ENCODE peak calls at places on chromosomes 13 and 19, in eight cellular contexts. L, G, U, J, M, K, Z and D are unnamed samples.

GRCh38 chr19:1855040-1855827 is 7.0 kb upstream of the REXO1 start:
- DNase-seq in M (peak; percentile 96), K (peak; percentile 85), J (peak; percentile 94), Z (peak; percentile 89), G (peak; percentile 97), L (peak; percentile 77), U (no peak), D (peak; percentile 80)

GRCh38 chr19:12784871-12785430 is 6.3 kb upstream of the JUNB start:
- DNase-seq in M (no peak), U (no peak), J (no peak), K (peak; percentile 26), L (no peak), Z (peak; percentile 36), G (no peak), D (no peak)

GRCh38 chr19:1608414-1609391 is 3.4 kb upstream of the UQCR11 start:
- DNase-seq in G (no peak), L (no peak), U (no peak), M (no peak), K (no peak), J (no peak), Z (no peak), D (no peak)

GRCh38 chr13:105087941-105088340 is 1447.5 kb downstream of the EFNB2 start:
- DNase-seq in J (no peak), G (no peak), U (no peak), M (no peak), K (no peak), Z (no peak), L (no peak), D (no peak)

GRCh38 chr13:103573446-103573845 is 507.2 kb upstream of the SLC10A2 start:
- DNase-seq in Z (no peak), J (peak; percentile 48), K (no peak), U (no peak), M (no peak), L (no peak), G (no peak), D (no peak)

GRCh38 chr19:55225415-55225958 is 3.1 kb downstream of the TMEM86B start:
- DNase-seq in J (no peak), Z (no peak), K (no peak), G (no peak), L (no peak), M (no peak), U (no peak), D (no peak)

GRCh38 chr13:29722415-29722814 is 126.9 kb upstream of the SLC7A1 start:
- DNase-seq in K (no peak), M (no peak), G (no peak), L (no peak), Z (no peak), U (no peak), J (no peak), D (no peak)

GRCh38 chr19:42311612-42312160 is 1.4 kb upstream of the TMEM145 start:
- DNase-seq in K (no peak), Z (no peak), U (no peak), G (no peak), L (no peak), M (no peak), J (no peak), D (no peak)

GRCh38 chr13:104140557-104140956 is 1074.3 kb upstream of the SLC10A2 start:
- DNase-seq in G (no peak), Z (no peak), J (no peak), M (no peak), U (no peak), L (no peak), K (no peak), D (no peak)

GRCh38 chr13:32187651-32188050 is 127.5 kb downstream of the ZAR1L start:
- DNase-seq in J (no peak), K (no peak), U (no peak), M (no peak), L (no peak), G (no peak), Z (no peak), D (no peak)

GRCh38 chr13:23610187-23610576 is 40.0 kb downstream of the TNFRSF19 start:
- DNase-seq in K (peak; percentile 35), U (no peak), J (no peak), Z (no peak), L (no peak), M (no peak), G (no peak), D (no peak)

GRCh38 chr13:49371943-49372636 is 71.8 kb downstream of the CAB39L start:
- DNase-seq in G (no peak), L (no peak), J (no peak), K (no peak), M (no peak), U (no peak), Z (no peak), D (no peak)

GRCh38 chr19:35006342-35006998 is 6.3 kb downstream of the GRAMD1A start:
- DNase-seq in L (no peak), Z (no peak), K (peak; percentile 77), J (no peak), U (no peak), M (peak; percentile 71), G (peak; percentile 78), D (no peak)

GRCh38 chr13:113356594-113356993 is 7.3 kb downstream of the GRTP1 start:
- DNase-seq in U (no peak), K (no peak), J (no peak), G (no peak), Z (no peak), M (no peak), L (no peak), D (no peak)

GRCh38 chr19:33259532-33259931 is 33.9 kb upstream of the SLC7A10 start:
- DNase-seq in K (no peak), L (no peak), G (no peak), J (no peak), Z (no peak), U (no peak), M (no peak), D (no peak)

GRCh38 chr19:33264881-33265445 is 37.4 kb downstream of the CEBPA start:
- DNase-seq in J (no peak), U (no peak), K (no peak), L (no peak), G (no peak), M (no peak), Z (no peak), D (no peak)

GRCh38 chr19:33263325-33264023 is 37.8 kb upstream of the SLC7A10 start:
- DNase-seq in J (no peak), G (no peak), L (no peak), M (no peak), K (no peak), Z (no peak), U (no peak), D (no peak)

GRCh38 chr19:33260628-33261418 is 35.2 kb upstream of the SLC7A10 start:
- DNase-seq in J (peak; percentile 84), L (no peak), Z (no peak), M (no peak), K (no peak), U (no peak), G (no peak), D (no peak)

DNA sequence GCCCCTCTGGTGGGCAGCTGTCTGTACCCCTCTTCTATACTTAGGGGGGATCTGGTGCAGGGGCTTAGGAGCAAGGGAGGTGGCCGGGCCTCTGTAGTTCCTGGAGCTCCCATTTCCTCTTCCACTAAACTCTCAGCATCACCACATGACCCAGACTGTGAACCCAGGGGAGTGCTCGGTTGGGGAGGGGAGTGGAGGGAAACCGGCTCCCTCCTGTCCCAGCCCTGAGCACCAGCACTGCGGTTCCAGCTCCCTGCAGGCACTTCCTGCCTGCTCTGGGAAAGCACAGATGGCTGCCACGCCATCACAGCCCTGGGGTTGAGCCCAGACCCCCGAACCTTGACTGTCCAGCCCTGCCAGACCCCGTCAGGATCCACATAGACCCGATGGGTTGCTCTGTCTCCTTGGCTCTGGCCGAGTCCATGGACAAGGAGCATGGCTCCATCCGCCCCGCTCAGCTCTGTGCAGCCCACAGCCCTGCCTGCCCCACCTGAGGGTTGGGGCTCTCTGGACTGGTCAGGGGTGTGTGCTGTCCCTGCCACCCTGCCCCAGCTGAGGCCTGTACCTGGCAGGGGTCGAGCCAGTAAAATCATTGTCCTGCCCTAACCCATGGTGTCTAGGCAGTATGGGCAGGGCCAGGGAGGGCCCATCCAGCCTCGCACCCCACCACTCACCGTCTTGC is 36.0 kb upstream of the SLC7A10 start:
- DNase-seq in M (no peak), Z (no peak), G (no peak), U (no peak), L (no peak), J (no peak), K (no peak), D (no peak)
- H3K4me3 ChIP-seq in M (no peak overlapping the region), Z (no peak overlapping the region), G (no peak overlapping the region), U (no peak overlapping the region), L (no peak overlapping the region), J (no peak overlapping the region), K (no peak overlapping the region), D (no peak overlapping the region)

DNA sequence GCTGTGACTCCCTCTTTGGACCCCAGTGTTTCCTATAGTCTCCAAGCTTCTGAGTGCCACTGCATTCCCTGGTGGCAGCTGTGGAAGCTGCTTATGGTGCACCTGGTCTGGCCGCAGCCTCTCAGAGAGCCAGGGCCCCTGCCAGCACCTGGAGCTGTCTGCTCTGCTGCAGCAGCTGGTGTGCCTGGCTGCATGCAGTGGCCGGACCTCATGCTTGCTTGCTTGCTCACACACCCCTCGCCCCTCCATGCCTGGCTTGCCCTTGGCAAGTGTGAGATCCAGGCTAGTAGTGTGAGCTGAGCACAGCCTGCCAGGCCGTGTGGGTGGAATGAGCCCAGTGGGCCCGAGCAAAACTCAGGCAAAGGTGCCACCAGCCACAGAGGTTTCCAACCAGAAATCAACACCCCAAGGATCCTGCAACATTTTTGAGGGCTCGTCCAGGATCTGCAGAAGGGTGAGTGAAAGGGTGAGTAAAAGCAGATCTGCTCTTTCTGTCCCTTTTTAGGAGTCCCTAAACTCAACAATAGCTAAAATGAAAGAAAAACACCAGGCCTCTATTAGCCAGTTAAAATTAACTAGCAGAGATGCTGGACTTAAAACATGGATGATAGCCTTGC is 7.6 kb upstream of the MLLT1 start:
- DNase-seq in U (no peak), J (no peak), M (no peak), L (no peak), Z (no peak), G (no peak), K (no peak), D (no peak)
- H3K9me3 ChIP-seq in U (peaks cover 37% of the 10 kb centered on the region), J (peaks cover 31% of the 10 kb centered on the region), M (peaks cover 45% of the 10 kb centered on the region), L (peaks cover 43% of the 10 kb centered on the region), Z (peaks cover 4% of the 10 kb centered on the region), G (peaks cover 60% of the 10 kb centered on the region), K (peaks cover 44% of the 10 kb centered on the region), D (peaks cover 21% of the 10 kb centered on the region)

DNA sequence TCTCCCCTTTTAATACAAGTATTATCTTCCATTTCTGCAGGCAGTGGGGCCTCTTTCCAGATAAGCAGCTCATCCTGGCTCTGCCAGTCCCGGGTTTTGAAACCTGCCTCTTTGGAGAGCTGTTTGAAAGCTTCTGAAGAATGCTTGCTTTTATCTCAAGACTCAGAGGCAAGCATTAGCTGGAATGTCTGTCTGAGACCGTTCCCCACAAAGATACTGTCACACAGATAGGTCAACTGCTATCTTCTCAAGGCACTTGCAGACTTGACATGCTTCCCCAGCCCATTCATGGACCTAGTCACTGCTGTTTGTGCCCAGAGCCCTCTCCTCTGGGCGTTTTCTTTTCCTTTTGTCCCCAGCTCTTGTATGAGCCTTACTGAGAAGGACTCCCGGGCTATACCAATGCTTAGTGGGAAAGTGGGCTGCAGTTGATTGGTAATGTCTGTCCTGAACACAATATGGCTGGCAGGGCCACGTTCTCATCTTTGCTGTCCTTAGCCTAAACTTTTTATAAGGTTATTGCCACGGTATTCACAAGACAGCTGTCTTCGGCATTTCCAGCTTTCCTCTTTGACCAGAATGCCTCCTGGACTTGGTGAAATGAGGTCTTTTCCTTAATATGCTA is 13.4 kb downstream of the SERP2 start:
- DNase-seq in G (no peak), L (no peak), Z (no peak), K (no peak), M (no peak), U (no peak), J (no peak), D (no peak)
- H3K4me1 ChIP-seq in G (peaks cover 6% of the 10 kb centered on the region), L (peaks cover 14% of the 10 kb centered on the region), Z (no peaks in the 10 kb centered on the region), K (no peaks in the 10 kb centered on the region), M (no peaks in the 10 kb centered on the region), U (no peaks in the 10 kb centered on the region), J (no peaks in the 10 kb centered on the region), D (peaks cover 9% of the 10 kb centered on the region)

GRCh38 chr13:51229731-51230130 is 7.5 kb downstream of the FAM124A start:
- DNase-seq in M (no peak), K (no peak), U (no peak), L (no peak), J (no peak), G (no peak), Z (no peak), D (no peak)
- H3K4me3 ChIP-seq in M (no peak overlapping the region), K (no peak overlapping the region), U (no peak overlapping the region), L (no peak overlapping the region), J (no peak overlapping the region), G (no peak overlapping the region), Z (no peak overlapping the region), D (no peak overlapping the region)